ENCODE peak calls at places on chromosome 13, in four cellular contexts. J is K562, V is GM12891, D is GM12878. S is an unnamed sample.

GRCh38 chr13:91520952-91521351 is 122.5 kb downstream of the GPC5 start:
- DNase-seq in J (no peak), V (no peak), D (no peak), S (no peak)

GRCh38 chr13:35695411-35695810 is 218.9 kb upstream of the MAB21L1 start:
- DNase-seq in J (no peak), D (no peak), V (no peak), S (no peak)

GRCh38 chr13:40597735-40598365 is 68.6 kb downstream of the FOXO1 start:
- DNase-seq in V (no peak), J (no peak), D (no peak), S (no peak)

GRCh38 chr13:98480915-98481510 is 95.9 kb downstream of the STK24 start:
- DNase-seq in D (no peak), J (peak), V (peak), S (no peak)

GRCh38 chr13:94712812-94713555 is 639 bp upstream of the SOX21 start:
- DNase-seq in J (no peak), D (no peak), V (no peak), S (peak)

GRCh38 chr13:33286143-33286542 is 588 bp upstream of the STARD13 start:
- DNase-seq in D (no peak), J (no peak), V (no peak), S (no peak)

GRCh38 chr13:63287926-63288325 is 1872.3 kb upstream of the PCDH20 start:
- DNase-seq in D (no peak), V (no peak), J (no peak), S (no peak)

GRCh38 chr13:60066206-60066605 is 97.5 kb downstream of the DIAPH3 start:
- DNase-seq in J (no peak), D (no peak), V (no peak), S (no peak)

GRCh38 chr13:78876915-78877549 is 218.1 kb upstream of the OBI1 start:
- DNase-seq in V (no peak), D (no peak), J (no peak), S (no peak)

GRCh38 chr13:97018029-97018819 is 23.9 kb upstream of the OXGR1 start:
- DNase-seq in J (peak), V (no peak), D (no peak), S (peak)

GRCh38 chr13:100588350-100589177 is at the start of gene GGACT:
- DNase-seq in D (peak), J (peak), V (peak), S (peak)

GRCh38 chr13:59472134-59472533 is 691.6 kb downstream of the DIAPH3 start:
- DNase-seq in V (no peak), D (no peak), J (no peak), S (no peak)

GRCh38 chr13:24693862-24694471 is 13.8 kb downstream of the ATP12A start:
- DNase-seq in V (peak), D (no peak), J (peak), S (peak)

GRCh38 chr13:24842533-24843278 is 78.7 kb downstream of the RNF17 start:
- DNase-seq in J (no peak), V (no peak), D (no peak), S (peak)

GRCh38 chr13:44422755-44423643 is 49.4 kb downstream of the SERP2 start:
- DNase-seq in J (no peak), D (no peak), V (no peak), S (no peak)

GRCh38 chr13:77359171-77359570 is 32.3 kb upstream of the MYCBP2 start:
- DNase-seq in V (no peak), J (no peak), D (no peak), S (no peak)

GRCh38 chr13:77353980-77354379 is 27.1 kb upstream of the MYCBP2 start:
- DNase-seq in D (no peak), V (no peak), J (no peak), S (no peak)

GRCh38 chr13:77358001-77358400 is 31.1 kb upstream of the MYCBP2 start:
- DNase-seq in D (no peak), J (no peak), V (no peak), S (no peak)

GRCh38 chr13:77360032-77360431 is 33.1 kb upstream of the MYCBP2 start:
- DNase-seq in J (no peak), V (no peak), D (no peak), S (no peak)

GRCh38 chr13:77356155-77356554 is 29.3 kb upstream of the MYCBP2 start:
- DNase-seq in J (no peak), V (no peak), D (no peak), S (no peak)
- TF ChIP-seq SPI1 in J (no peak), V (no peak), D (no peak), S (no peak)

GRCh38 chr13:37682496-37682895 is 83.9 kb upstream of the POSTN start:
- DNase-seq in D (no peak), V (no peak), J (peak), S (no peak)

GRCh38 chr13:37679043-37679442 is 80.5 kb upstream of the POSTN start:
- DNase-seq in J (no peak), D (no peak), V (no peak), S (no peak)

GRCh38 chr13:37685206-37685605 is 86.6 kb upstream of the POSTN start:
- DNase-seq in D (no peak), J (no peak), V (no peak), S (no peak)

GRCh38 chr13:37680137-37680536 is 81.6 kb upstream of the POSTN start:
- DNase-seq in D (no peak), V (no peak), J (no peak), S (no peak)

DNA sequence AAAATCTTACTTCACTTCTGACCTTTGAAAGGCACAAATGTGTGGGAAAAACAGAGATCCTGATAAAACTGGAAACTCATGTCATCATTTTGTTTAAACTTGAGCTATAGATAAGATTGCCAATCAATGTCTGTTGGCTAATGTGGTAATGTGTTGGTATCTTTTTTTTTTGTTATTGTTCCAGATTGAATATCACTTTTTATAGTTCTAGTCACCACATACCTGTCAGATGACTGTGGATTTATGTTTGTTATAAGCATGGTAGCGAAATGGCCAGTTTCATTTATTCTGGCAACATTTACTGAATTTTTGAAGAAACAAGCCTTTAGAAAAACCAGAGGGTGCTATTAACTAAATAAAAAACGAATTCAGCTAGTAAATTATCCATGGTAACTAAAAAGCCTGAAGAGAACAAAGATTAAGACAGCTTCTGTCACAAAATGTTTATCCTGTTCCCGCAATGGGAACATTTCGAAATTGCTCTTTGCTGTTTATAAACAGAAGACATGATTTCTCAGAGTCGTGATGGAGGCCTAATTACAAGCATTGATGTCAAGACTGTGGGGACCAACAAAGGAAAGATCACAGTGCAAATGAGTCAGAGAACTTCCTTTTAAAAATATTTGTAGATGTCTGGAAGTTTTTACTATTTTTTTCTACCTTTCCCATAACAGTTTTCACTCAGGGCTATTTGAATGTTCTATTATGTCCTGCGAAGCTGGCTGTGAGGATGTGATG is 82.9 kb upstream of the POSTN start:
- DNase-seq in V (no peak), J (no peak), D (no peak), S (no peak)
- TF ChIP-seq SPI1 in V (no peak), J (no peak), D (no peak), S (no peak)

GRCh38 chr13:42567772-42568428 is 6.1 kb upstream of the TNFSF11 start:
- DNase-seq in V (no peak), D (no peak), J (no peak), S (no peak)

GRCh38 chr13:42559057-42559456 is 14.9 kb upstream of the TNFSF11 start:
- DNase-seq in D (no peak), V (no peak), J (no peak), S (no peak)

DNA sequence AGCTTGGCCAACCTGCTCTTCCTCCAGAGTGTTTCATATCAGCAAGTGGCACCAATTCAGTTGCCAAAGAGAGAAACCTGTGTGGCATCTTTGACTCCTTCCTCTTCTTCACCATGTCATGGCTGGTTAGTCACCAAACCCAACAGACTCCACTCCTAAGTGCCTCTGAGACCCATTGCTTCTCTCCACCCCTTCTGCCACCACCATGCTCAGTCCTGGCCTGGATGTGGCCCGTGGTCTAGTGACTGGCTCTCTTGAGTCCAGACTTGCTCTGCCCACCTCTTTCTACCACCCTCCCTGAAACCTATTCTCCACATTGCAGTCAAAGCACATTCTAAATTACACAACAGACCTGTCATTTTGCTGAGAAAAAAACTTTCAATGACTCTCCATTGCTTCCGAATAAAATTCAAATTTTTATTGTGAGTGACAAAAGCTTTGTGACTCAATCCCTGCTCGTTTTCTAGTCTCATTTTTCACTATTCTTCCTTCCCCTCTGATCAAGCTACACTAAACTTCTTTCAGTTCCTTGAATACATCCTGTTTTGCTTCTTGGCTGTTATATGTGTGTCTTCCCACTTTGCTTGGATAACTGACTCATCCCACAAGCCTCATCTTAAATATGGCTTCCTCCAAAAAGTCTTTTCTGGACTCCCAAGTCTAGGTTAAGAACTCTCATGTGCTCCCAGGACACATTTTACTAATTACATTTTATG is 12.0 kb upstream of the TNFSF11 start:
- DNase-seq in J (no peak), D (no peak), V (no peak), S (no peak)
- TF ChIP-seq SPI1 in J (no peak), D (peak), V (peak), S (no peak)

DNA sequence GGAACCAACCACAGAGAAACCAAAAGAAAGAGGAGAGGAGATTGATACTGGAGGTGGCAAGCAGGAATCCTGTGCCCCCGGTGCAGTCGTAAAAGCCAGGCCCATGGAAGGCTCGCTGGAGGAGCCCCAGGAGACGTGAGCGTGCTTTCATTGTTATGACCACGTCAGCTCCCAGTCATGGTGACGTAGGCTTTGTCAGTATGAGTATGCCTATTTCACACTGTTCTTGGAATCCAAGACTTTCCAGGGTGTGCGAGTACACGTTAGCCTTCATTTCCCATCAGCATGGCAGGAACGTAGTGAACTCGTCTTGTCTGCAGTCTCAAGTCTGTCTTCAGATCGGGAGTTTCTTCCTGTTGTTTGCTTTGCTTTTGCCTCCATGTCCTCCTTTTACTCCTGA is 15.4 kb upstream of the CHAMP1 start:
- DNase-seq in V (no peak), D (no peak), J (no peak), S (no peak)
- TF ChIP-seq SPI1 in V (no peak), D (no peak), J (no peak), S (no peak)

DNA sequence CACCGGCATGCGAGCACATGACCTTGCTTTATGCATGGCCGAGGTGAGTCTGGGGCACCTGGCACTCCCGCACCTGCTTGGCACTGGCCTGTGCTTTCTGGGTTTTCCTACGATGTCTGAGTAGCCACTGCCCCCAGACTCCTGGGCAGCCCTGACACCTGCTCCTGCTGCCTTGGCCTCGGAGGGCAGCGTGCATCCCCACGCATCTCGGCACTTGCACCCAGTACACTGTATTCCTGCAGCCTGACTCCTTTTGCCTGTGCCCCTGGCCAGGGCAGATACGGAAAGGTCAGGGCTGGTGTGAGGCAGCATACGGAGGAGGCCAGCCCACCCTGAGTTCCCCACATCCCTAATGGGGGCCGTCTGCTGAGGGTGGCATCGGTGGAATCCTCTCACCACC is 340.6 kb downstream of the TEX29 start:
- DNase-seq in V (no peak), D (no peak), J (no peak), S (no peak)
- TF ChIP-seq SPI1 in V (no peak), D (no peak), J (no peak), S (no peak)

GRCh38 chr13:70108276-70108845 is at the start of gene KLHL1:
- DNase-seq in D (no peak), J (no peak), V (no peak), S (no peak)
- TF ChIP-seq SPI1 in D (no peak), J (no peak), V (no peak), S (no peak)

GRCh38 chr13:110466261-110466660 is 95.3 kb downstream of the RAB20 start:
- DNase-seq in D (no peak), J (no peak), V (no peak), S (no peak)
- TF ChIP-seq SPI1 in D (no peak), J (no peak), V (no peak), S (no peak)

GRCh38 chr13:48502601-48503319 is 30.1 kb downstream of the RCBTB2 start:
- DNase-seq in J (no peak), D (no peak), V (no peak), S (no peak)

GRCh38 chr13:48504606-48505369 is 28.1 kb downstream of the RCBTB2 start:
- DNase-seq in V (no peak), J (no peak), D (no peak), S (peak)

GRCh38 chr13:48500652-48501197 is 32.2 kb downstream of the RCBTB2 start:
- DNase-seq in V (no peak), D (no peak), J (no peak), S (peak)

GRCh38 chr13:48505597-48506091 is 27.2 kb downstream of the RCBTB2 start:
- DNase-seq in J (no peak), D (peak), V (no peak), S (peak)

DNA sequence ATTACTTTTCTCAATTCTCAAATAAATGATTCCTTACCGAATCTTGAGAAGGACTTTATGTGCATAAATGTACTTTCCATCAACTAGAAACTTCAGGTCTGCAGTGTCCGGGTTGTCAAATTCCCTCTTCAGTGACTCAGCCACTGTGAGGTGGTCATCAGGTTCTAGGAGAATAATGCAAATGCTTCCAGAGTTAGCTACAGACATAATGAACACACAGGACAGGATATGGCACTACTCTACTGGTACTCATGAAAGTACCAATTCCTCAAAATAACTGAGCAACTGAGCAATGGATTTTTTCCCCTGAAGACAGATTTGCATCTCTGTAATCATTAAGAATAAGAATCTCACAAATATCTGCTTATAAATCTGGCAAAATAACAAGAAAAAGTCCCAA is 31.2 kb downstream of the RCBTB2 start:
- DNase-seq in D (no peak), V (no peak), J (no peak), S (no peak)
- TF ChIP-seq SPI1 in D (peak), V (peak), J (no peak), S (no peak)

DNA sequence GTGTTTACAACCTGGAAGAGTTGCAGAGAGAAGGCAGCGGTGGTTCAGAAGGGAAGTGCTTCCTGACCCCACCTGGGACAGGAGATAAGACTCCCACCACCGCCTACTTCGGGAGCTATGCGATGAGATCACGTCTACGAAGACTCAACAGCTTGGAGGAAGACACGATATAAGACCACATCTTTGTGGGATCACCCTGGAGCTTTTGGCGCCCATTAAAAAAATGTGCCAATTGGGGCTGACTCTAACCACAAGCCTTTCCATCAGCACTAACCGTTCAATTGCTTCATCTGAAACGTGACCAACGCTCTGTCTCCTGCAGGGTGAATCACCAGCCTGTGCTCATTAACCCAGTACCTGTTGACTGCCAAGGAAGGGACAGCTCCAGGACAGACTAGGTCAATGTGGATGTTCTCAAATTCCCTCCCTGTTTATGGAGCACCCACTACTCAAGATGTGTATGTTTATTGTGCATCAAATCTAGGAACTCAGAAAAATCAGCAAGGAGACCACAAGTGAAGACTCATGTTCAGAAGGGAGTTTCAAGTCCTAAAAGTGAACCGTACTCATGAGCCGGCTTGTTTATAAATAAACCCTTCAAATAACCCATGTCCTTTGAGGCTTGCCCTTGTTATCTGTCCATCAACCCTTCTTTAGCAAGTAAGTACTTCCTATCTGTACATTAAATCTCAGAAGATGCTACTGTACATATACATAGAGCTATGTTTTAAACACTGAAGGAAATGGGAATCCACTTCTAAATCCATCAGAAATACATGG is 67.5 kb downstream of the LATS2 start:
- DNase-seq in J (peak), D (no peak), V (no peak), S (peak)
- TF ChIP-seq SPI1 in J (peak), D (no peak), V (no peak), S (peak)

GRCh38 chr13:37102896-37103295 is 2.6 kb downstream of the CSNK1A1L start:
- DNase-seq in V (no peak), J (no peak), D (no peak), S (no peak)
- TF ChIP-seq SPI1 in V (no peak), J (no peak), D (no peak), S (no peak)

S was measured in HL-60.